ENCODE peak calls at places on chromosomes 12 and 14, in four cellular contexts. One of them, this sample, is unnamed.
A peak's percentile ranks its signal among the peaks of the same experiment; 100 is the strongest.

GRCh38 chr12:26845984-26846383 is 13.0 kb upstream of the ITPR2 start:
- DNase-seq in sigmoid colon: no peak
- DNase-seq in heart right ventricle: no peak
- DNase-seq in H9: no peak
- DNase-seq in this sample: no peak

GRCh38 chr12:64691793-64692583 is 67.2 kb downstream of the GNS start:
- DNase-seq in sigmoid colon: no peak
- DNase-seq in heart right ventricle: no peak
- DNase-seq in H9: no peak
- DNase-seq in this sample: no peak

GRCh38 chr12:18595406-18595805 is 142.4 kb downstream of the PLCZ1 start:
- DNase-seq in sigmoid colon: no peak
- DNase-seq in heart right ventricle: no peak
- DNase-seq in H9: no peak
- DNase-seq in this sample: peak; percentile 18

GRCh38 chr12:98085360-98085759 is 430.0 kb upstream of the TMPO start:
- DNase-seq in sigmoid colon: no peak
- DNase-seq in heart right ventricle: no peak
- DNase-seq in H9: no peak
- DNase-seq in this sample: no peak

GRCh38 chr12:88113871-88114270 is 28.0 kb downstream of the CEP290 start:
- DNase-seq in sigmoid colon: no peak
- DNase-seq in heart right ventricle: no peak
- DNase-seq in H9: no peak
- DNase-seq in this sample: peak; percentile 6

GRCh38 chr14:78164226-78164853 is 5.8 kb upstream of the NRXN3 start:
- DNase-seq in heart right ventricle: no peak
- DNase-seq in H9: peak; percentile 85
- DNase-seq in sigmoid colon: no peak
- DNase-seq in this sample: no peak

GRCh38 chr12:39368891-39369290 is 74.0 kb downstream of the KIF21A start:
- DNase-seq in sigmoid colon: no peak
- DNase-seq in heart right ventricle: no peak
- DNase-seq in H9: no peak
- DNase-seq in this sample: no peak

GRCh38 chr14:55438066-55438683 is 2.2 kb downstream of the TBPL2 start:
- DNase-seq in heart right ventricle: no peak
- DNase-seq in H9: no peak
- DNase-seq in sigmoid colon: no peak
- DNase-seq in this sample: peak; percentile 42

GRCh38 chr12:131457331-131458047 is 253.4 kb upstream of the SFSWAP start:
- DNase-seq in sigmoid colon: no peak
- DNase-seq in H9: peak; percentile 26
- DNase-seq in heart right ventricle: no peak
- DNase-seq in this sample: no peak

GRCh38 chr12:85741051-85741450 is 95.2 kb downstream of the RASSF9 start:
- DNase-seq in H9: no peak
- DNase-seq in heart right ventricle: no peak
- DNase-seq in sigmoid colon: no peak
- DNase-seq in this sample: no peak

GRCh38 chr12:1594295-1595025 is at the start of gene FBXL14:
- DNase-seq in sigmoid colon: peak; percentile 95
- DNase-seq in H9: peak; percentile 95
- DNase-seq in heart right ventricle: peak; percentile 91
- DNase-seq in this sample: peak; percentile 69

GRCh38 chr12:120709976-120710804 is at the start of gene UNC119B:
- DNase-seq in heart right ventricle: peak; percentile 79
- DNase-seq in H9: peak; percentile 89
- DNase-seq in sigmoid colon: peak; percentile 73
- DNase-seq in this sample: peak; percentile 50

GRCh38 chr12:33588725-33589405 is 149.2 kb upstream of the SYT10 start:
- DNase-seq in heart right ventricle: no peak
- DNase-seq in H9: no peak
- DNase-seq in sigmoid colon: no peak
- DNase-seq in this sample: no peak

GRCh38 chr12:95590775-95591174 is 39.5 kb upstream of the USP44 start:
- DNase-seq in sigmoid colon: no peak
- DNase-seq in H9: no peak
- DNase-seq in heart right ventricle: no peak
- DNase-seq in this sample: no peak

GRCh38 chr12:53221203-53222076 is 10.6 kb downstream of the RARG start:
- DNase-seq in H9: peak; percentile 93
- DNase-seq in sigmoid colon: peak; percentile 85
- DNase-seq in heart right ventricle: peak; percentile 83
- DNase-seq in this sample: peak; percentile 46

GRCh38 chr14:65330416-65330815 is 82.1 kb upstream of the FUT8 start:
- DNase-seq in H9: no peak
- DNase-seq in heart right ventricle: no peak
- DNase-seq in sigmoid colon: no peak
- DNase-seq in this sample: peak; percentile 54

GRCh38 chr12:48968004-48968403 is 3.5 kb downstream of the WNT10B start:
- DNase-seq in H9: peak; percentile 53
- DNase-seq in sigmoid colon: no peak
- DNase-seq in heart right ventricle: no peak
- DNase-seq in this sample: no peak

GRCh38 chr14:81535399-81536124 is 1.9 kb upstream of the SEL1L start:
- DNase-seq in sigmoid colon: no peak
- DNase-seq in H9: no peak
- DNase-seq in heart right ventricle: no peak
- DNase-seq in this sample: no peak

GRCh38 chr12:101166866-101167265 is 43.2 kb downstream of the SLC5A8 start:
- DNase-seq in sigmoid colon: no peak
- DNase-seq in heart right ventricle: no peak
- DNase-seq in H9: no peak
- DNase-seq in this sample: no peak

GRCh38 chr12:120215766-120216735 is 15.1 kb upstream of the RPLP0 start:
- DNase-seq in heart right ventricle: no peak
- DNase-seq in sigmoid colon: no peak
- DNase-seq in H9: no peak
- DNase-seq in this sample: no peak

GRCh38 chr14:44586910-44587309 is 79.8 kb upstream of the FSCB start:
- DNase-seq in H9: no peak
- DNase-seq in heart right ventricle: no peak
- DNase-seq in sigmoid colon: no peak
- DNase-seq in this sample: no peak

GRCh38 chr12:104974626-104975290 is 11.4 kb upstream of the NOPCHAP1 start:
- DNase-seq in sigmoid colon: no peak
- DNase-seq in H9: no peak
- DNase-seq in heart right ventricle: no peak
- DNase-seq in this sample: peak; percentile 72

GRCh38 chr14:86430807-86431206 is 900.9 kb downstream of the FLRT2 start:
- DNase-seq in H9: no peak
- DNase-seq in sigmoid colon: no peak
- DNase-seq in heart right ventricle: no peak
- DNase-seq in this sample: no peak

GRCh38 chr12:130192667-130193345 is 30.5 kb downstream of the FZD10 start:
- DNase-seq in sigmoid colon: peak; percentile 35
- DNase-seq in H9: peak; percentile 69
- DNase-seq in heart right ventricle: no peak
- DNase-seq in this sample: no peak

GRCh38 chr14:99603471-99603933 is 505 bp downstream of the CCDC85C start:
- DNase-seq in sigmoid colon: no peak
- DNase-seq in heart right ventricle: peak; percentile 43
- DNase-seq in H9: peak; percentile 56
- DNase-seq in this sample: peak; percentile 62

GRCh38 chr12:93098077-93098476 is 169.0 kb upstream of the EEA1 start:
- DNase-seq in H9: peak; percentile 49
- DNase-seq in sigmoid colon: no peak
- DNase-seq in heart right ventricle: no peak
- DNase-seq in this sample: no peak

GRCh38 chr14:42299692-42300091 is 693.0 kb downstream of the LRFN5 start:
- DNase-seq in heart right ventricle: no peak
- DNase-seq in H9: no peak
- DNase-seq in sigmoid colon: no peak
- DNase-seq in this sample: no peak

GRCh38 chr14:21215879-21216251 is 53.4 kb downstream of the HNRNPC start:
- DNase-seq in H9: no peak
- DNase-seq in sigmoid colon: no peak
- DNase-seq in heart right ventricle: no peak
- DNase-seq in this sample: no peak
- H3K27ac ChIP-seq in H9: no peak overlapping the region
- H3K27ac ChIP-seq in sigmoid colon: no peak overlapping the region
- H3K27ac ChIP-seq in heart right ventricle: no peak overlapping the region
- H3K27ac ChIP-seq in this sample: no peak overlapping the region

GRCh38 chr12:14261096-14261495 is 104.4 kb upstream of the ATF7IP start:
- DNase-seq in sigmoid colon: no peak
- DNase-seq in heart right ventricle: peak; percentile 29
- DNase-seq in H9: peak; percentile 53
- DNase-seq in this sample: no peak
- H3K27ac ChIP-seq in sigmoid colon: peak overlapping the region; percentile 91
- H3K27ac ChIP-seq in heart right ventricle: peak overlapping the region; percentile 91
- H3K27ac ChIP-seq in H9: peak overlapping the region; percentile 74
- H3K27ac ChIP-seq in this sample: peak overlapping the region; percentile 95

DNA sequence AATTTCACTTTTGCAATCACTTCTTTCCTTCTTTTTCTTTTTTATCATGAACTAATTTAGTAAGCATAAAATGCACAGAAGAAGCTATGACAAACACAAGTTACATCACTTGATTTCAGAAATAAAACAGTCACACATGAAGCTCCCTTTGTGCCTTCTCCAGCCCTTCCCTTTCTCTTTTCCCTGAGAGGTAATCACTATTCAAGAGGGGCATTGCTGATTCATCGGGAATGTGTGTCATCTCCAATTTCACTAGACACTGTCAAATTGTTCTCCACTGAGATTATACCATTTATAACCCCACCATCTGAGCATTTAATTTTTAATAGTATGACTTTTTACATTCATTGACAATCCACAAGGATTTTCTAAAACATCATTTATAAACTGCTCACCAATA is 91.6 kb upstream of the PTPRQ start:
- DNase-seq in heart right ventricle: no peak
- DNase-seq in sigmoid colon: no peak
- DNase-seq in H9: no peak
- DNase-seq in this sample: peak; percentile 36
- H3K27ac ChIP-seq in heart right ventricle: no peak overlapping the region
- H3K27ac ChIP-seq in sigmoid colon: no peak overlapping the region
- H3K27ac ChIP-seq in H9: no peak overlapping the region
- H3K27ac ChIP-seq in this sample: no peak overlapping the region

GRCh38 chr12:109873653-109874052 is 6.7 kb downstream of the GLTP start:
- DNase-seq in heart right ventricle: no peak
- DNase-seq in sigmoid colon: no peak
- DNase-seq in H9: no peak
- DNase-seq in this sample: no peak
- H3K27ac ChIP-seq in heart right ventricle: no peak overlapping the region
- H3K27ac ChIP-seq in sigmoid colon: no peak overlapping the region
- H3K27ac ChIP-seq in H9: no peak overlapping the region
- H3K27ac ChIP-seq in this sample: no peak overlapping the region

GRCh38 chr12:132812631-132813305 is 15.9 kb downstream of the GOLGA3 start:
- DNase-seq in H9: no peak
- DNase-seq in sigmoid colon: no peak
- DNase-seq in heart right ventricle: no peak
- DNase-seq in this sample: no peak
- H3K27ac ChIP-seq in H9: no peak overlapping the region
- H3K27ac ChIP-seq in sigmoid colon: no peak overlapping the region
- H3K27ac ChIP-seq in heart right ventricle: no peak overlapping the region
- H3K27ac ChIP-seq in this sample: no peak overlapping the region

GRCh38 chr14:68395585-68395984 is 397.3 kb downstream of the ZFP36L1 start:
- DNase-seq in heart right ventricle: no peak
- DNase-seq in H9: no peak
- DNase-seq in sigmoid colon: peak; percentile 84
- DNase-seq in this sample: no peak

GRCh38 chr14:68393178-68393763 is 399.6 kb downstream of the ZFP36L1 start:
- DNase-seq in sigmoid colon: no peak
- DNase-seq in H9: no peak
- DNase-seq in heart right ventricle: no peak
- DNase-seq in this sample: no peak

GRCh38 chr14:68394113-68394718 is 398.7 kb downstream of the ZFP36L1 start:
- DNase-seq in H9: no peak
- DNase-seq in sigmoid colon: peak; percentile 71
- DNase-seq in heart right ventricle: peak; percentile 24
- DNase-seq in this sample: no peak

GRCh38 chr14:68396411-68396930 is 396.4 kb downstream of the ZFP36L1 start:
- DNase-seq in heart right ventricle: no peak
- DNase-seq in H9: no peak
- DNase-seq in sigmoid colon: no peak
- DNase-seq in this sample: peak; percentile 37

DNA sequence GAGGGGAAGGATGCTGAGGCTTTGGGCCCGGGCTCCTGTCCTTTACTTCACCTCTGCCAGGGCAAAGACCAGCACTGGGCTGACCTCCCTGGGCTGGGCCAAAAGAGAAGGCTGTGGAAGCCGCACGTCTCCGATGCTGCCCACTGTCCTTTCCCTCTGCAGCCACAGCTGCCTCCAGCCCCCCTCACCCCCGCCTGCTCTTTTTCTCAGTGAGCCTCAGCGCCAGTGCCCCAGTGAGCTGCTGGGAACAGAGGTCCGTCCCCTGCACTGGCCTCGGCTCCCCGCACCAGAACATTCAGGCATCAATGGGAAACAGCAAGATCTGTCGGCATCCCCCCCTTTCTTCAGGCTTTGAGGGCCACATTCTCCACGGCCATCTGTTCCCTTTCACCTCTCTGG is 398.1 kb downstream of the ZFP36L1 start:
- DNase-seq in H9: peak; percentile 41
- DNase-seq in heart right ventricle: peak; percentile 27
- DNase-seq in sigmoid colon: peak; percentile 70
- DNase-seq in this sample: no peak
- H3K27ac ChIP-seq in H9: no peak overlapping the region
- H3K27ac ChIP-seq in heart right ventricle: peak overlapping the region; percentile 46
- H3K27ac ChIP-seq in sigmoid colon: peak overlapping the region; percentile 76
- H3K27ac ChIP-seq in this sample: no peak overlapping the region

GRCh38 chr14:89891055-89891454 is 63.5 kb downstream of the EFCAB11 start:
- DNase-seq in sigmoid colon: no peak
- DNase-seq in H9: no peak
- DNase-seq in heart right ventricle: no peak
- DNase-seq in this sample: no peak
- H3K27ac ChIP-seq in sigmoid colon: no peak overlapping the region
- H3K27ac ChIP-seq in H9: no peak overlapping the region
- H3K27ac ChIP-seq in heart right ventricle: no peak overlapping the region
- H3K27ac ChIP-seq in this sample: no peak overlapping the region

GRCh38 chr14:75005357-75005756 is 2.6 kb downstream of the EIF2B2 start:
- DNase-seq in heart right ventricle: no peak
- DNase-seq in sigmoid colon: no peak
- DNase-seq in H9: no peak
- DNase-seq in this sample: no peak
- H3K27ac ChIP-seq in heart right ventricle: no peak overlapping the region
- H3K27ac ChIP-seq in sigmoid colon: no peak overlapping the region
- H3K27ac ChIP-seq in H9: no peak overlapping the region
- H3K27ac ChIP-seq in this sample: no peak overlapping the region